ENCODE peak calls at places on chromosomes 16 and 17, in nine cellular contexts. E, Q, K, R, L, J, O, S and G are unnamed samples.
A peak's percentile ranks its signal among the peaks of the same experiment; 100 is the strongest.

GRCh38 chr17:63848834-63849689 is 6.6 kb upstream of the SMARCD2 start:
- DNase-seq in E (peak; percentile 89), Q (peak; percentile 98), K (no peak), R (peak; percentile 77), L (peak; percentile 93), J (peak; percentile 83), O (peak; percentile 90), S (peak; percentile 95), G (peak; percentile 84)

GRCh38 chr16:17434006-17434405 is 36.8 kb downstream of the XYLT1 start:
- DNase-seq in E (no peak), Q (no peak), K (no peak), R (no peak), L (no peak), J (no peak), O (peak; percentile 29), S (no peak), G (no peak)

GRCh38 chr17:75557852-75558665 is 29.5 kb upstream of the MYO15B start:
- DNase-seq in E (no peak), Q (no peak), K (no peak), R (no peak), L (no peak), J (peak; percentile 24), O (no peak), S (no peak), G (no peak)

GRCh38 chr16:46932802-46933201 is 40.7 kb downstream of the DNAJA2 start:
- DNase-seq in E (no peak), Q (no peak), K (no peak), R (no peak), L (no peak), J (no peak), O (no peak), S (no peak), G (no peak)

GRCh38 chr17:48486557-48486956 is 44.3 kb downstream of the HOXB1 start:
- DNase-seq in E (no peak), Q (no peak), K (peak; percentile 98), R (peak; percentile 97), L (no peak), J (no peak), O (no peak), S (no peak), G (no peak)

GRCh38 chr17:65055708-65056638 is 567 bp downstream of the GNA13 start:
- DNase-seq in E (peak; percentile 47), Q (peak; percentile 81), K (peak; percentile 47), R (no peak), L (peak; percentile 28), J (peak; percentile 79), O (peak; percentile 77), S (peak; percentile 45), G (peak; percentile 64)

GRCh38 chr16:65223335-65223734 is 101.5 kb upstream of the CDH11 start:
- DNase-seq in E (no peak), Q (no peak), K (no peak), R (no peak), L (no peak), J (no peak), O (no peak), S (no peak), G (no peak)

GRCh38 chr17:17757944-17758343 is 76.7 kb downstream of the RAI1 start:
- DNase-seq in E (no peak), Q (no peak), K (no peak), R (no peak), L (no peak), J (no peak), O (no peak), S (no peak), G (no peak)

GRCh38 chr16:15418206-15418605 is 16.2 kb upstream of the BMERB1 start:
- DNase-seq in E (no peak), Q (no peak), K (no peak), R (no peak), L (no peak), J (no peak), O (no peak), S (no peak), G (no peak)